ENCODE peak calls at places on chromosomes 11 and 22, in eight cellular contexts. One of them, this sample, is unnamed.

GRCh38 chr11:83257638-83258229 is 28.4 kb downstream of the CCDC90B start:
- DNase-seq in pancreas: no peak
- DNase-seq in colonic mucosa: no peak
- DNase-seq in Panc1: peak; percentile 55
- DNase-seq in prostate gland: no peak
- DNase-seq in left ventricle myocardium inferior: no peak
- DNase-seq in Peyer's patch: no peak
- DNase-seq in endothelial cell of umbilical vein: peak; percentile 66
- DNase-seq in this sample: no peak

GRCh38 chr22:28937206-28938025 is 54.0 kb downstream of the ZNRF3 start:
- DNase-seq in pancreas: no peak
- DNase-seq in colonic mucosa: no peak
- DNase-seq in Panc1: no peak
- DNase-seq in prostate gland: peak; percentile 36
- DNase-seq in left ventricle myocardium inferior: no peak
- DNase-seq in Peyer's patch: no peak
- DNase-seq in endothelial cell of umbilical vein: no peak
- DNase-seq in this sample: no peak

GRCh38 chr11:62295504-62295903 is 3.4 kb downstream of the SCGB1D4 start:
- DNase-seq in pancreas: no peak
- DNase-seq in colonic mucosa: no peak
- DNase-seq in Panc1: no peak
- DNase-seq in prostate gland: peak; percentile 13
- DNase-seq in left ventricle myocardium inferior: no peak
- DNase-seq in Peyer's patch: no peak
- DNase-seq in endothelial cell of umbilical vein: peak; percentile 45
- DNase-seq in this sample: no peak

GRCh38 chr11:89443366-89444303 is 47.5 kb downstream of the NOX4 start:
- DNase-seq in pancreas: no peak
- DNase-seq in colonic mucosa: no peak
- DNase-seq in Panc1: no peak
- DNase-seq in prostate gland: no peak
- DNase-seq in left ventricle myocardium inferior: no peak
- DNase-seq in Peyer's patch: no peak
- DNase-seq in endothelial cell of umbilical vein: peak; percentile 18
- DNase-seq in this sample: no peak

GRCh38 chr11:253886-254270 is 17.1 kb downstream of the PSMD13 start:
- DNase-seq in pancreas: no peak
- DNase-seq in colonic mucosa: no peak
- DNase-seq in Panc1: no peak
- DNase-seq in prostate gland: no peak
- DNase-seq in left ventricle myocardium inferior: no peak
- DNase-seq in Peyer's patch: no peak
- DNase-seq in endothelial cell of umbilical vein: no peak
- DNase-seq in this sample: no peak

GRCh38 chr11:12134239-12134590 is 23.8 kb downstream of the MICAL2 start:
- DNase-seq in pancreas: no peak
- DNase-seq in colonic mucosa: no peak
- DNase-seq in Panc1: no peak
- DNase-seq in prostate gland: no peak
- DNase-seq in left ventricle myocardium inferior: no peak
- DNase-seq in Peyer's patch: peak; percentile 60
- DNase-seq in endothelial cell of umbilical vein: no peak
- DNase-seq in this sample: no peak

GRCh38 chr11:122101625-122102291 is 14.3 kb downstream of the BLID start:
- DNase-seq in pancreas: peak; percentile 33
- DNase-seq in colonic mucosa: peak; percentile 28
- DNase-seq in Panc1: no peak
- DNase-seq in prostate gland: peak; percentile 51
- DNase-seq in left ventricle myocardium inferior: peak; percentile 50
- DNase-seq in Peyer's patch: no peak
- DNase-seq in endothelial cell of umbilical vein: peak; percentile 89
- DNase-seq in this sample: peak; percentile 49

GRCh38 chr11:9574806-9575530 is 1.5 kb downstream of the WEE1 start:
- DNase-seq in pancreas: peak; percentile 40
- DNase-seq in colonic mucosa: peak; percentile 80
- DNase-seq in Panc1: no peak
- DNase-seq in prostate gland: peak; percentile 75
- DNase-seq in left ventricle myocardium inferior: peak; percentile 30
- DNase-seq in Peyer's patch: peak; percentile 70
- DNase-seq in endothelial cell of umbilical vein: peak; percentile 87
- DNase-seq in this sample: no peak

GRCh38 chr11:76610371-76610770 is 60.2 kb downstream of the LRRC32 start:
- DNase-seq in pancreas: no peak
- DNase-seq in colonic mucosa: no peak
- DNase-seq in Panc1: no peak
- DNase-seq in prostate gland: no peak
- DNase-seq in left ventricle myocardium inferior: no peak
- DNase-seq in Peyer's patch: no peak
- DNase-seq in endothelial cell of umbilical vein: no peak
- DNase-seq in this sample: no peak

GRCh38 chr22:47034905-47035419 is 272.5 kb downstream of the TBC1D22A start:
- DNase-seq in pancreas: peak; percentile 14
- DNase-seq in colonic mucosa: no peak
- DNase-seq in Panc1: no peak
- DNase-seq in prostate gland: no peak
- DNase-seq in left ventricle myocardium inferior: no peak
- DNase-seq in Peyer's patch: peak; percentile 46
- DNase-seq in endothelial cell of umbilical vein: no peak
- DNase-seq in this sample: no peak

GRCh38 chr11:132914600-132914999 is 617.7 kb downstream of the OPCML start:
- DNase-seq in pancreas: no peak
- DNase-seq in colonic mucosa: no peak
- DNase-seq in Panc1: no peak
- DNase-seq in prostate gland: no peak
- DNase-seq in left ventricle myocardium inferior: no peak
- DNase-seq in Peyer's patch: no peak
- DNase-seq in endothelial cell of umbilical vein: no peak
- DNase-seq in this sample: no peak

GRCh38 chr11:87892291-87892690 is 283.0 kb downstream of the RAB38 start:
- DNase-seq in pancreas: no peak
- DNase-seq in colonic mucosa: no peak
- DNase-seq in Panc1: no peak
- DNase-seq in prostate gland: no peak
- DNase-seq in left ventricle myocardium inferior: no peak
- DNase-seq in Peyer's patch: no peak
- DNase-seq in endothelial cell of umbilical vein: no peak
- DNase-seq in this sample: no peak

GRCh38 chr22:33389927-33390326 is 331.7 kb upstream of the SYN3 start:
- DNase-seq in pancreas: no peak
- DNase-seq in colonic mucosa: no peak
- DNase-seq in Panc1: no peak
- DNase-seq in prostate gland: no peak
- DNase-seq in left ventricle myocardium inferior: no peak
- DNase-seq in Peyer's patch: no peak
- DNase-seq in endothelial cell of umbilical vein: no peak
- DNase-seq in this sample: no peak

GRCh38 chr11:20483931-20484330 is 96.4 kb downstream of the PRMT3 start:
- DNase-seq in pancreas: no peak
- DNase-seq in colonic mucosa: no peak
- DNase-seq in Panc1: no peak
- DNase-seq in prostate gland: no peak
- DNase-seq in left ventricle myocardium inferior: no peak
- DNase-seq in Peyer's patch: no peak
- DNase-seq in endothelial cell of umbilical vein: peak; percentile 22
- DNase-seq in this sample: no peak

GRCh38 chr11:128765104-128765503 is 71.2 kb downstream of the FLI1 start:
- DNase-seq in pancreas: no peak
- DNase-seq in colonic mucosa: no peak
- DNase-seq in Panc1: no peak
- DNase-seq in prostate gland: no peak
- DNase-seq in left ventricle myocardium inferior: no peak
- DNase-seq in Peyer's patch: no peak
- DNase-seq in endothelial cell of umbilical vein: no peak
- DNase-seq in this sample: no peak

GRCh38 chr11:34448223-34448994 is 9.7 kb downstream of the CAT start:
- DNase-seq in pancreas: no peak
- DNase-seq in colonic mucosa: no peak
- DNase-seq in Panc1: no peak
- DNase-seq in prostate gland: no peak
- DNase-seq in left ventricle myocardium inferior: no peak
- DNase-seq in Peyer's patch: no peak
- DNase-seq in endothelial cell of umbilical vein: no peak
- DNase-seq in this sample: no peak

GRCh38 chr22:39518996-39519680 is 1.2 kb upstream of the ATF4 start:
- DNase-seq in pancreas: no peak
- DNase-seq in colonic mucosa: peak; percentile 65
- DNase-seq in Panc1: no peak
- DNase-seq in prostate gland: no peak
- DNase-seq in left ventricle myocardium inferior: no peak
- DNase-seq in Peyer's patch: no peak
- DNase-seq in endothelial cell of umbilical vein: no peak
- DNase-seq in this sample: no peak

GRCh38 chr11:42598341-42598740 is 713.5 kb upstream of the API5 start:
- DNase-seq in pancreas: no peak
- DNase-seq in colonic mucosa: no peak
- DNase-seq in Panc1: no peak
- DNase-seq in prostate gland: no peak
- DNase-seq in left ventricle myocardium inferior: no peak
- DNase-seq in Peyer's patch: no peak
- DNase-seq in endothelial cell of umbilical vein: no peak
- DNase-seq in this sample: no peak

DNA sequence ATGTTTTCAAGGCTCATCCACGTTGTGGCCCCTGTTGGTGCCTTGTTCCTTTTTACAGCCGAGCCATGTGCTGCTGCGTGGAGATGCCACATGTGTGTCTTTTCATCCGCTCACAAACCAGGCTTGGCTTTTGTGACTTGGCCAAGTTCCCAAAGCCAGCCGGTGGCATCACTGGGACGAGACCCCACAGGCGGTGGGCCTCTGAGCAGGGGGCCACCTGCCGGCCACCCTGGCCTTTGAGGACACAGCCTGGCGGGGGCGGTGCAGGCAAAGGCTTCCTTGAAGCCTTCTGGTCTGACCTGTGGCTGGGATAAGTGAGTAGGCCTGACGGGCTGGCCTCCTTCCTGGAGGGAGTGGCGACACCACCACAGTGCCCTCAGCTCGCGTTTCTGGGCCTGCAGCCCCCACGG is 10.6 kb downstream of the GRK2 start:
- DNase-seq in pancreas: peak; percentile 34
- DNase-seq in colonic mucosa: peak; percentile 67
- DNase-seq in Panc1: no peak
- DNase-seq in prostate gland: no peak
- DNase-seq in left ventricle myocardium inferior: no peak
- DNase-seq in Peyer's patch: peak; percentile 65
- DNase-seq in endothelial cell of umbilical vein: peak; percentile 66
- DNase-seq in this sample: peak; percentile 72
- TF ChIP-seq CTCF in pancreas: no peak
- TF ChIP-seq CTCF in colonic mucosa: peak; percentile 30
- TF ChIP-seq CTCF in Panc1: no peak
- TF ChIP-seq CTCF in prostate gland: peak; percentile 38
- TF ChIP-seq CTCF in left ventricle myocardium inferior: peak; percentile 36
- TF ChIP-seq CTCF in Peyer's patch: no peak
- TF ChIP-seq CTCF in endothelial cell of umbilical vein: peak; percentile 48
- TF ChIP-seq CTCF in this sample: peak; percentile 24

GRCh38 chr11:45924036-45924915 is 1.8 kb downstream of the LARGE2 start:
- DNase-seq in pancreas: peak; percentile 29
- DNase-seq in colonic mucosa: no peak
- DNase-seq in Panc1: no peak
- DNase-seq in prostate gland: no peak
- DNase-seq in left ventricle myocardium inferior: peak; percentile 10
- DNase-seq in Peyer's patch: no peak
- DNase-seq in endothelial cell of umbilical vein: no peak
- DNase-seq in this sample: peak; percentile 43
- H3K4me1 ChIP-seq in pancreas: peaks cover 11% of the 10 kb centered on the region
- H3K4me1 ChIP-seq in colonic mucosa: peaks cover 5% of the 10 kb centered on the region
- H3K4me1 ChIP-seq in Panc1: peaks cover under 1% of the 10 kb centered on the region
- H3K4me1 ChIP-seq in prostate gland: peaks cover 12% of the 10 kb centered on the region
- H3K4me1 ChIP-seq in left ventricle myocardium inferior: peaks cover 24% of the 10 kb centered on the region
- H3K4me1 ChIP-seq in Peyer's patch: peaks cover 18% of the 10 kb centered on the region
- H3K4me1 ChIP-seq in endothelial cell of umbilical vein: no peaks in the 10 kb centered on the region
- H3K4me1 ChIP-seq in this sample: peaks cover 6% of the 10 kb centered on the region

DNA sequence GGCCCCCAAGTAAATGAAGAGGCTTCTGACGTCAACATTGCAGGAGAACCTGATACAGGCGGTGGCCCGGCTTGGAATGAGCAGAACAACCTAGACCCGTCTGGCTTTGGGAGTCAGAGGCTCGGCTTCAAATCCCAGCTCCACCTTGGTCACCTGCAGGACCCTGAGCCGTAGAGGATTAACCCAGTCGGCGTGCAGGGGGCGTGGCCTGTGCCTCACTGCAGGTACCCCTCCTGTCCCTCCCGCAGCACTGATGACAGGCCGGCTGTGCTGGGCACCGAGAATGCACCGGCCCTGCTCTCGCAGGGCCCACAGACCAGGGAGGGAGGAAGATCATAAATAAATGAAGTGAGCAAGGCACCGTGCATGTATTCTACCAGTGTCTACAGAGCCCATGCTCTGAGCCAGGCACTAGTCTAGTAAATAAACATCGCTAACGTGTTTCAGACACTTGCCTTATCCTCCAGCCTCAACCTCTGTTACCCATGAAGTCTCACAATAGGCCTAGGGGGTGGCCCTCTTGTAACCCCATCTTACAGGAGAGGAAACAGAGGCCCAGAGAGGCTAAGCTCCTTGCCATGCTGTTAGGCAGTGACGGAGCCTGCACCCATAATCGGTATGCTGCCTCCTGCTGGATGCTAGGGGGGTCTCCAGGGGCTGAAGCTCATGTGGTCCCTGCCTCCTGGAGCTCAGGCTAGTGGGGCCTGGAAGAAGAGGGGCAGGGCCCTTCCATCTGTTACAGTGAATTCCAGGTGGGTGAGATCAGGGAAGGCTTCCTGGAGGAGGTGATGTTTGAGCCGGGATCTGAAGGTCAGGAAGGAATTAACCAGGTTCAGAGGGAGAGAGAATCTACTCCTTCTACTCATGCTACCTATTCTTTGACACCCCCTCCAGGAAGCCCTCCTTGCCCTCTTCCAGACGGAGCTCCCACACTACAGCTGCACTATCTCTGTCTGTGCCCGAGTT is 53.4 kb downstream of the RTL6 start:
- DNase-seq in pancreas: no peak
- DNase-seq in colonic mucosa: no peak
- DNase-seq in Panc1: no peak
- DNase-seq in prostate gland: no peak
- DNase-seq in left ventricle myocardium inferior: no peak
- DNase-seq in Peyer's patch: peak; percentile 15
- DNase-seq in endothelial cell of umbilical vein: no peak
- DNase-seq in this sample: no peak
- TF ChIP-seq CTCF in pancreas: no peak
- TF ChIP-seq CTCF in colonic mucosa: no peak
- TF ChIP-seq CTCF in Panc1: no peak
- TF ChIP-seq CTCF in prostate gland: no peak
- TF ChIP-seq CTCF in left ventricle myocardium inferior: no peak
- TF ChIP-seq CTCF in Peyer's patch: no peak
- TF ChIP-seq CTCF in endothelial cell of umbilical vein: no peak
- TF ChIP-seq CTCF in this sample: no peak

DNA sequence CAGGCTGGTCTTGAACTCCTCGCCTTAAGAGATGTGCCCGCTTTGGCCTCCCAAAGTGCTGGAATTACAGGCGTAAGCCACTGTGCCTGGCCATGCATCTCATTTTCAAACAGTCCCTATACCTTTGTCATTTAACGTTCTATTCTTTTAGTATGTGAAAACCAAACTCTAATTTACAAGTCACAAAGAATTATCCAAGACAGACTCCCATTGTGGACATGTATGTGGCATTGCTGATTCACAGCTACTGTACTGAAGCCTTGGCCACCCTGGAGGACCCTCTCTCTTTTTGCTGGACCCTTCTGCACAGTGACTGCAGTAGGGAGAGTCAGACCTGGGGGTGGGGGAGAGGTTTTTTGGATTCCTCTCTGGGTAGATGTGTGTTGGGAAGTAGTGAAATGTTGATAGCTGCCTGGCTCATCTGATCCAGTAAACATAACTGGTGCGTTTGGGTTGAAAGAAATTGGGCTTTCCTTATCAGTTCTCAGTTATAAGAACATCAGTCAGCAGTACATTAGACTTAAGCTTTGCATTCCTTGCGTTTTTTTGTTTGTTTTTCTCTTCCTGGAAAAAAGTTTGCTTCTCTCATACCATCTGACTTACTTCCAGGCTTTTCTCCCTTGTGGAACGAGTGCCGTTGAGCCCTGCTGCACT is 65.9 kb downstream of the MED15 start:
- DNase-seq in pancreas: no peak
- DNase-seq in colonic mucosa: no peak
- DNase-seq in Panc1: no peak
- DNase-seq in prostate gland: no peak
- DNase-seq in left ventricle myocardium inferior: no peak
- DNase-seq in Peyer's patch: no peak
- DNase-seq in endothelial cell of umbilical vein: no peak
- DNase-seq in this sample: no peak
- H3K4me1 ChIP-seq in pancreas: no peaks in the 10 kb centered on the region
- H3K4me1 ChIP-seq in colonic mucosa: no peaks in the 10 kb centered on the region
- H3K4me1 ChIP-seq in Panc1: no peaks in the 10 kb centered on the region
- H3K4me1 ChIP-seq in prostate gland: peaks cover 10% of the 10 kb centered on the region
- H3K4me1 ChIP-seq in left ventricle myocardium inferior: peaks cover 38% of the 10 kb centered on the region
- H3K4me1 ChIP-seq in Peyer's patch: peaks cover 28% of the 10 kb centered on the region
- H3K4me1 ChIP-seq in endothelial cell of umbilical vein: no peaks in the 10 kb centered on the region
- H3K4me1 ChIP-seq in this sample: peaks cover 12% of the 10 kb centered on the region

This sample was measured in psoas muscle.